ENCODE peak calls at places on chromosome 17, in seven cellular contexts. B is heart right ventricle, V is colonic mucosa, L is H9, E is fibroblast of the aortic adventitia, D is tibial nerve, W is GM06990. U is an unnamed sample.

GRCh38 chr17:732788-733720 is 658 bp downstream of the TLCD3A start:
- DNase-seq in L (no peak), W (peak; percentile 61), D (no peak), B (no peak), V (peak; percentile 50), E (peak; percentile 40), U (no peak)

GRCh38 chr17:41806685-41807445 is 4.9 kb downstream of the P3H4 start:
- DNase-seq in B (no peak), V (peak; percentile 79), L (no peak), D (no peak), W (no peak), E (no peak), U (no peak)

GRCh38 chr17:73400915-73401545 is 89.2 kb upstream of the CDC42EP4 start:
- DNase-seq in V (no peak), E (no peak), B (no peak), W (no peak), D (no peak), L (peak; percentile 23), U (peak; percentile 86)

GRCh38 chr17:48483004-48483403 is 47.8 kb downstream of the HOXB1 start:
- DNase-seq in E (no peak), D (no peak), V (no peak), W (no peak), L (no peak), B (no peak), U (no peak)

GRCh38 chr17:2064147-2064489 is 9.2 kb downstream of the HIC1 start:
- DNase-seq in V (no peak), W (no peak), E (no peak), L (no peak), B (no peak), D (no peak), U (no peak)

GRCh38 chr17:3771140-3771539 is 29.8 kb downstream of the ITGAE start:
- DNase-seq in E (no peak), D (no peak), V (no peak), L (no peak), B (no peak), W (no peak), U (no peak)

GRCh38 chr17:41140360-41141132 is at the start of gene KRTAP4-6:
- DNase-seq in E (peak; percentile 15), V (no peak), B (no peak), D (no peak), L (no peak), W (no peak), U (no peak)

GRCh38 chr17:61400058-61400785 is 579 bp downstream of the TBX2 start:
- DNase-seq in E (peak; percentile 51), L (peak; percentile 64), B (no peak), W (no peak), D (no peak), V (no peak), U (no peak)

GRCh38 chr17:63317166-63317845 is 128.8 kb downstream of the CYB561 start:
- DNase-seq in E (no peak), W (no peak), V (no peak), D (no peak), B (no peak), L (no peak), U (no peak)

GRCh38 chr17:37037590-37038155 is 88.9 kb downstream of the AATF start:
- DNase-seq in V (no peak), L (no peak), E (no peak), B (no peak), W (no peak), D (no peak), U (no peak)

GRCh38 chr17:56257075-56257474 is 103.8 kb downstream of the ANKFN1 start:
- DNase-seq in D (no peak), L (no peak), V (no peak), W (no peak), E (no peak), B (no peak), U (no peak)

GRCh38 chr17:77728871-77729270 is 229.6 kb upstream of the TNRC6C start:
- DNase-seq in L (peak; percentile 11), B (no peak), V (peak; percentile 9), W (no peak), E (no peak), D (no peak), U (no peak)

GRCh38 chr17:31373150-31374082 is 18.1 kb upstream of the RAB11FIP4 start:
- DNase-seq in V (no peak), L (no peak), D (no peak), E (peak; percentile 85), W (no peak), B (no peak), U (no peak)

GRCh38 chr17:62706598-62707424 is 79.3 kb downstream of the MRC2 start:
- DNase-seq in V (no peak), B (no peak), W (no peak), D (no peak), L (peak; percentile 26), E (no peak), U (no peak)

GRCh38 chr17:73586921-73587680 is 57.1 kb downstream of the SDK2 start:
- DNase-seq in E (no peak), B (peak; percentile 60), W (no peak), D (no peak), V (peak; percentile 28), L (no peak), U (no peak)

GRCh38 chr17:10761281-10761680 is 31.5 kb upstream of the TMEM220 start:
- DNase-seq in D (no peak), L (no peak), B (no peak), E (no peak), W (no peak), V (no peak), U (no peak)

GRCh38 chr17:916315-916714 is 63.3 kb downstream of the NXN start:
- DNase-seq in V (no peak), D (no peak), E (no peak), B (no peak), L (no peak), W (no peak), U (no peak)

GRCh38 chr17:33218657-33219298 is 74.3 kb downstream of the ASIC2 start:
- DNase-seq in V (no peak), L (no peak), B (no peak), D (no peak), E (peak; percentile 12), W (no peak), U (no peak)

GRCh38 chr17:42027961-42028790 is 8.3 kb downstream of the NKIRAS2 start:
- DNase-seq in D (no peak), B (no peak), W (no peak), L (peak; percentile 89), V (no peak), E (no peak), U (no peak)

GRCh38 chr17:70968302-70968701 is 799.0 kb downstream of the KCNJ2 start:
- DNase-seq in L (no peak), E (no peak), B (no peak), W (no peak), D (no peak), V (no peak), U (no peak)

GRCh38 chr17:63364387-63364786 is 81.7 kb downstream of the CYB561 start:
- DNase-seq in W (no peak), B (no peak), E (peak; percentile 83), D (no peak), L (no peak), V (no peak), U (no peak)

GRCh38 chr17:76537288-76537577 is 276 bp downstream of the CYGB start:
- DNase-seq in B (no peak), L (peak; percentile 69), V (no peak), D (no peak), W (no peak), E (peak; percentile 34), U (peak; percentile 79)

DNA sequence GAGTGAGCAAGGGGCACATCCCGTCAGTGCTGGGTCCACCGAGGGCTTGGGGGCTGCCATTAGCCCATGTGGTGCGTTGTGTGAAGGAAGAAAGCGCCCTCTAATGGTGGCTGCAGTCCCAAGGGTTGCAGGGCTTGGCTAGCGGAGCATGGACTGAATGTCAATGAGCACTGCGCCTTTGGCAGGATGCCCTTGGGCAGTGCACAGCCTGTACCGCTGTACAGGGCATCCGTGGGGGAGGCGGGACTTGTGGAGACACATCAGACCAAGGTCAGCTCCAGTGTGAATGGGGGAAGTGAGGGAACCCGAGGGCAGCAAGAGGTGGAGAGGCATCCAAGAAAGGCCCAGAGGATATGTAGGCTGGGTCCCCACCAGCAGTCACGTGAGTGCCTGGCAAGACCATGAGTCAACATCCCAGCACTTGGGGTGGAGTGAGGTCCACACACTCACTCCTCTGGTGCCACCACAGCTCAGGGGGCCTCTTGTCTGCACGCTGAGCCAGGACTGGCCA is 75.5 kb upstream of the MED9 start:
- DNase-seq in E (no peak), L (peak; percentile 80), V (no peak), B (no peak), W (no peak), D (no peak), U (no peak)
- TF ChIP-seq CTCF in E (no peak), L (peak; percentile 73), V (no peak), B (no peak), W (peak; percentile 25), D (no peak), U (peak; percentile 28)

GRCh38 chr17:28575126-28575795 is 1.4 kb downstream of the ALDOC start:
- DNase-seq in L (no peak), W (no peak), B (peak; percentile 88), E (no peak), V (no peak), D (no peak), U (peak; percentile 36)
- TF ChIP-seq CTCF in L (peak; percentile 24), W (peak; percentile 23), B (no peak), E (no peak), V (no peak), D (no peak), U (no peak)

GRCh38 chr17:83193336-83194188 is 114.2 kb downstream of the METRNL start:
- DNase-seq in L (no peak), D (peak; percentile 17), W (no peak), B (peak; percentile 2), V (no peak), E (no peak), U (peak; percentile 52)

GRCh38 chr17:83195330-83196087 is 116.1 kb downstream of the METRNL start:
- DNase-seq in V (no peak), D (peak; percentile 58), L (no peak), E (peak; percentile 83), B (no peak), W (no peak), U (peak; percentile 95)

GRCh38 chr17:83192161-83192788 is 112.9 kb downstream of the METRNL start:
- DNase-seq in D (peak; percentile 74), V (peak; percentile 17), E (peak; percentile 50), L (no peak), W (no peak), B (no peak), U (peak; percentile 59)

GRCh38 chr17:83194761-83195329 is 115.4 kb downstream of the METRNL start:
- DNase-seq in L (no peak), V (no peak), B (no peak), D (peak; percentile 13), E (no peak), W (no peak), U (peak; percentile 91)

DNA sequence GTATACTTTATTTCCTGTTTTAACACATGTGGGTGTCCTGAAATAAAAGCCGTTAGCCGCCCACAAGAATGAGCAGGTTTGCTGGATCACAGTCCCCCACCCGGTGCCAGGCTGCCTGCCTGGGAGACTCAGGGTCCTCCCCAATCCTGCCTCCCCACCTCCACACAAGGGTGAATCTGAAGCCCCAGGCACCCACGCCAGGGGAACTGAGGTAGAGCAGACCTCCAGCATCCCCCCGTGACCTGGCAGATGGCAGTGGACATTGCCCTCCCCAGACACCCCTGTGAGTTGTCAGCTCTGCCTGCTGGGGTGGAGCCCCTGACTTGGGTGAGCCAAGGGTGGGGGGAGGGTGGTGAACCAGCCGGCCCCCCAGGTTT is 114.8 kb downstream of the METRNL start:
- DNase-seq in D (peak; percentile 14), V (no peak), W (no peak), L (no peak), E (no peak), B (no peak), U (peak; percentile 82)
- TF ChIP-seq CTCF in D (no peak), V (no peak), W (no peak), L (no peak), E (no peak), B (no peak), U (no peak)

GRCh38 chr17:15233022-15233805 is 31.9 kb downstream of the PMP22 start:
- DNase-seq in W (no peak), D (no peak), V (no peak), B (no peak), E (peak; percentile 50), L (peak; percentile 71), U (no peak)
- TF ChIP-seq CTCF in W (no peak), D (peak; percentile 15), V (no peak), B (no peak), E (peak; percentile 47), L (peak; percentile 61), U (peak; percentile 62)

U was measured in chondrocyte.